ENCODE peak calls at places on chromosomes 11 and 22, in eight cellular contexts. One of them, this sample, is unnamed.

GRCh38 chr11:123052884-123053721 is 8.8 kb downstream of the HSPA8 start:
- DNase-seq in neuronal stem cell: no peak
- DNase-seq in hepatocyte: no peak
- DNase-seq in neural progenitor cell: no peak
- DNase-seq in left ventricle myocardium inferior: no peak
- DNase-seq in upper lobe of right lung: no peak
- DNase-seq in psoas muscle: no peak
- DNase-seq in heart right ventricle: no peak
- DNase-seq in this sample: no peak

GRCh38 chr22:25282671-25283561 is 63.5 kb downstream of the CRYBB2 start:
- DNase-seq in neuronal stem cell: peak; percentile 18
- DNase-seq in hepatocyte: peak; percentile 4
- DNase-seq in neural progenitor cell: peak; percentile 69
- DNase-seq in left ventricle myocardium inferior: no peak
- DNase-seq in upper lobe of right lung: no peak
- DNase-seq in psoas muscle: no peak
- DNase-seq in heart right ventricle: no peak
- DNase-seq in this sample: peak; percentile 29

GRCh38 chr11:3995949-3996554 is 98.5 kb upstream of the RRM1 start:
- DNase-seq in neuronal stem cell: no peak
- DNase-seq in hepatocyte: no peak
- DNase-seq in neural progenitor cell: no peak
- DNase-seq in left ventricle myocardium inferior: no peak
- DNase-seq in upper lobe of right lung: no peak
- DNase-seq in psoas muscle: no peak
- DNase-seq in heart right ventricle: no peak
- DNase-seq in this sample: peak; percentile 48

GRCh38 chr22:49930128-49930527 is 11.7 kb downstream of the CRELD2 start:
- DNase-seq in neuronal stem cell: no peak
- DNase-seq in hepatocyte: no peak
- DNase-seq in neural progenitor cell: no peak
- DNase-seq in left ventricle myocardium inferior: no peak
- DNase-seq in upper lobe of right lung: no peak
- DNase-seq in psoas muscle: no peak
- DNase-seq in heart right ventricle: no peak
- DNase-seq in this sample: no peak

GRCh38 chr11:31449040-31449439 is 60.4 kb downstream of the IMMP1L start:
- DNase-seq in neuronal stem cell: no peak
- DNase-seq in hepatocyte: no peak
- DNase-seq in neural progenitor cell: no peak
- DNase-seq in left ventricle myocardium inferior: no peak
- DNase-seq in upper lobe of right lung: no peak
- DNase-seq in psoas muscle: no peak
- DNase-seq in heart right ventricle: no peak
- DNase-seq in this sample: no peak

GRCh38 chr11:60769811-60770210 is 13.1 kb downstream of the MS4A15 start:
- DNase-seq in neuronal stem cell: no peak
- DNase-seq in hepatocyte: no peak
- DNase-seq in neural progenitor cell: no peak
- DNase-seq in left ventricle myocardium inferior: no peak
- DNase-seq in upper lobe of right lung: peak; percentile 58
- DNase-seq in psoas muscle: no peak
- DNase-seq in heart right ventricle: no peak
- DNase-seq in this sample: no peak

GRCh38 chr11:87473174-87473573 is 435.4 kb downstream of the TMEM135 start:
- DNase-seq in neuronal stem cell: no peak
- DNase-seq in hepatocyte: peak; percentile 23
- DNase-seq in neural progenitor cell: no peak
- DNase-seq in left ventricle myocardium inferior: peak; percentile 15
- DNase-seq in upper lobe of right lung: no peak
- DNase-seq in psoas muscle: no peak
- DNase-seq in heart right ventricle: no peak
- DNase-seq in this sample: no peak

GRCh38 chr11:62665630-62666258 is 632 bp downstream of the CSKMT start:
- DNase-seq in neuronal stem cell: peak; percentile 43
- DNase-seq in hepatocyte: peak; percentile 76
- DNase-seq in neural progenitor cell: peak; percentile 73
- DNase-seq in left ventricle myocardium inferior: no peak
- DNase-seq in upper lobe of right lung: peak; percentile 82
- DNase-seq in psoas muscle: peak; percentile 79
- DNase-seq in heart right ventricle: peak; percentile 51
- DNase-seq in this sample: peak; percentile 79

GRCh38 chr11:9565822-9566560 is 7.5 kb upstream of the WEE1 start:
- DNase-seq in neuronal stem cell: peak; percentile 89
- DNase-seq in hepatocyte: peak; percentile 92
- DNase-seq in neural progenitor cell: peak; percentile 90
- DNase-seq in left ventricle myocardium inferior: no peak
- DNase-seq in upper lobe of right lung: no peak
- DNase-seq in psoas muscle: no peak
- DNase-seq in heart right ventricle: no peak
- DNase-seq in this sample: peak; percentile 100

GRCh38 chr22:44931077-44931540 is 78.7 kb downstream of the PHF21B start:
- DNase-seq in neuronal stem cell: no peak
- DNase-seq in hepatocyte: peak; percentile 19
- DNase-seq in neural progenitor cell: no peak
- DNase-seq in left ventricle myocardium inferior: peak; percentile 81
- DNase-seq in upper lobe of right lung: no peak
- DNase-seq in psoas muscle: peak; percentile 52
- DNase-seq in heart right ventricle: peak; percentile 78
- DNase-seq in this sample: peak; percentile 13

GRCh38 chr11:105144887-105145286 is 5.3 kb upstream of the CARD18 start:
- DNase-seq in neuronal stem cell: no peak
- DNase-seq in hepatocyte: no peak
- DNase-seq in neural progenitor cell: no peak
- DNase-seq in left ventricle myocardium inferior: no peak
- DNase-seq in upper lobe of right lung: no peak
- DNase-seq in psoas muscle: no peak
- DNase-seq in heart right ventricle: no peak
- DNase-seq in this sample: peak; percentile 59

GRCh38 chr11:117814204-117814765 is 10.3 kb downstream of the FXYD2 start:
- DNase-seq in neuronal stem cell: no peak
- DNase-seq in hepatocyte: no peak
- DNase-seq in neural progenitor cell: no peak
- DNase-seq in left ventricle myocardium inferior: no peak
- DNase-seq in upper lobe of right lung: no peak
- DNase-seq in psoas muscle: no peak
- DNase-seq in heart right ventricle: no peak
- DNase-seq in this sample: no peak

GRCh38 chr22:24086310-24086709 is 75.2 kb downstream of the CABIN1 start:
- DNase-seq in neuronal stem cell: no peak
- DNase-seq in hepatocyte: no peak
- DNase-seq in neural progenitor cell: no peak
- DNase-seq in left ventricle myocardium inferior: no peak
- DNase-seq in upper lobe of right lung: peak; percentile 66
- DNase-seq in psoas muscle: no peak
- DNase-seq in heart right ventricle: no peak
- DNase-seq in this sample: no peak

GRCh38 chr11:86292912-86293606 is 9.0 kb upstream of the HIKESHI start:
- DNase-seq in neuronal stem cell: no peak
- DNase-seq in hepatocyte: no peak
- DNase-seq in neural progenitor cell: no peak
- DNase-seq in left ventricle myocardium inferior: no peak
- DNase-seq in upper lobe of right lung: no peak
- DNase-seq in psoas muscle: no peak
- DNase-seq in heart right ventricle: no peak
- DNase-seq in this sample: no peak

GRCh38 chr11:16299884-16300778 is 56.2 kb downstream of the SOX6 start:
- DNase-seq in neuronal stem cell: no peak
- DNase-seq in hepatocyte: no peak
- DNase-seq in neural progenitor cell: no peak
- DNase-seq in left ventricle myocardium inferior: no peak
- DNase-seq in upper lobe of right lung: no peak
- DNase-seq in psoas muscle: no peak
- DNase-seq in heart right ventricle: no peak
- DNase-seq in this sample: peak; percentile 34

GRCh38 chr22:31442768-31443489 is 43.5 kb downstream of the DRG1 start:
- DNase-seq in neuronal stem cell: no peak
- DNase-seq in hepatocyte: no peak
- DNase-seq in neural progenitor cell: peak; percentile 68
- DNase-seq in left ventricle myocardium inferior: no peak
- DNase-seq in upper lobe of right lung: no peak
- DNase-seq in psoas muscle: no peak
- DNase-seq in heart right ventricle: no peak
- DNase-seq in this sample: no peak

GRCh38 chr22:31443516-31443915 is 44.1 kb downstream of the DRG1 start:
- DNase-seq in neuronal stem cell: no peak
- DNase-seq in hepatocyte: no peak
- DNase-seq in neural progenitor cell: no peak
- DNase-seq in left ventricle myocardium inferior: no peak
- DNase-seq in upper lobe of right lung: no peak
- DNase-seq in psoas muscle: no peak
- DNase-seq in heart right ventricle: no peak
- DNase-seq in this sample: no peak

GRCh38 chr22:31439805-31440204 is 40.4 kb downstream of the DRG1 start:
- DNase-seq in neuronal stem cell: no peak
- DNase-seq in hepatocyte: no peak
- DNase-seq in neural progenitor cell: no peak
- DNase-seq in left ventricle myocardium inferior: peak; percentile 68
- DNase-seq in upper lobe of right lung: no peak
- DNase-seq in psoas muscle: no peak
- DNase-seq in heart right ventricle: peak; percentile 64
- DNase-seq in this sample: no peak

GRCh38 chr22:31440681-31441080 is 41.3 kb downstream of the DRG1 start:
- DNase-seq in neuronal stem cell: no peak
- DNase-seq in hepatocyte: no peak
- DNase-seq in neural progenitor cell: no peak
- DNase-seq in left ventricle myocardium inferior: no peak
- DNase-seq in upper lobe of right lung: no peak
- DNase-seq in psoas muscle: no peak
- DNase-seq in heart right ventricle: no peak
- DNase-seq in this sample: no peak

DNA sequence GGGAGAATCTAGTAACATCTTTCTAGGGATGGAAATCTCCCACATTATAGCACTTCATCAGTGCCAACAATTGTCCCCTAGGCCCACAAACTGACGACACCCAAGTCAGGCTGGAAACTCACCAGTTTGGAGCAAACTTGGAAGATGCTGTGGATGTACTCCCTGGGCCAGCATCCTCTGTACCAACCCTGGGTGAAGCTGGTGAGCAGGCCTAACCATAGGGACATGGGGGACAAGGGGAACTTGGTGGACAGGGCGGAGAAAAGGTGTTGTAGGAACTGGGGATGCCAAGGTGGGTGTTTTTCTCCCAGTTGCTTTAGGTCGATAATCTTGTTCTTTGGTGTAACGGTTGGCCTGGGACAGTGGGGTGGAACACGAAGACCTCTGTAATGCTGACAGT is 42.2 kb downstream of the DRG1 start:
- DNase-seq in neuronal stem cell: no peak
- DNase-seq in hepatocyte: no peak
- DNase-seq in neural progenitor cell: no peak
- DNase-seq in left ventricle myocardium inferior: no peak
- DNase-seq in upper lobe of right lung: no peak
- DNase-seq in psoas muscle: no peak
- DNase-seq in heart right ventricle: no peak
- DNase-seq in this sample: no peak
- H3K36me3 ChIP-seq in neuronal stem cell: peaks cover 34% of the 10 kb centered on the region
- H3K36me3 ChIP-seq in hepatocyte: no peaks in the 10 kb centered on the region
- H3K36me3 ChIP-seq in neural progenitor cell: peaks cover under 1% of the 10 kb centered on the region
- H3K36me3 ChIP-seq in left ventricle myocardium inferior: peaks cover 91% of the 10 kb centered on the region
- H3K36me3 ChIP-seq in upper lobe of right lung: peaks cover 96% of the 10 kb centered on the region
- H3K36me3 ChIP-seq in psoas muscle: peaks cover 96% of the 10 kb centered on the region
- H3K36me3 ChIP-seq in heart right ventricle: peaks cover 6% of the 10 kb centered on the region
- H3K36me3 ChIP-seq in this sample: peaks cover 66% of the 10 kb centered on the region

DNA sequence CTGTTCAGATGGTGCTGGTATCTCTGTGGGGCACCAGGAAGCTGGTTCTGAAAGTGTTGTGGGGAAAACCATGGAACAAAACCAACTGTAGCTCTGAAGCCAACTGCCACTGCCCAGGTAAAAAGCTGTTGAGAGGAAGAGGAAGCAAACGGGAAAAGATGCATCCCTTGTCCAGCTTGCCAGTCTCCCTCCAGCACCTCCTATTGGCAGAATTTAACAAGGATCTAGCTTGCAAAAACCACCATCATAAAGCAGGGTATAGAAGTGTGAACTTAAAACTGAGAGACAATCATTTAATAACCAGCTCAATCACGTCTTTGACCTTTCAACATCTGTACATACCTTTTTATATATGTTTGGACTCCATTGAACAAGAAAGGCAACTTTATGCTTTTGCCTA is 4.5 kb downstream of the PATE1 start:
- DNase-seq in neuronal stem cell: no peak
- DNase-seq in hepatocyte: no peak
- DNase-seq in neural progenitor cell: no peak
- DNase-seq in left ventricle myocardium inferior: no peak
- DNase-seq in upper lobe of right lung: no peak
- DNase-seq in psoas muscle: no peak
- DNase-seq in heart right ventricle: no peak
- DNase-seq in this sample: no peak
- H3K27ac ChIP-seq in neuronal stem cell: no peak overlapping the region
- H3K27ac ChIP-seq in hepatocyte: no peak overlapping the region
- H3K27ac ChIP-seq in neural progenitor cell: no peak overlapping the region
- H3K27ac ChIP-seq in left ventricle myocardium inferior: no peak overlapping the region
- H3K27ac ChIP-seq in upper lobe of right lung: no peak overlapping the region
- H3K27ac ChIP-seq in psoas muscle: no peak overlapping the region
- H3K27ac ChIP-seq in heart right ventricle: no peak overlapping the region
- H3K27ac ChIP-seq in this sample: no peak overlapping the region

GRCh38 chr11:11776714-11777113 is 65.1 kb upstream of the USP47 start:
- DNase-seq in neuronal stem cell: no peak
- DNase-seq in hepatocyte: no peak
- DNase-seq in neural progenitor cell: no peak
- DNase-seq in left ventricle myocardium inferior: no peak
- DNase-seq in upper lobe of right lung: no peak
- DNase-seq in psoas muscle: no peak
- DNase-seq in heart right ventricle: no peak
- DNase-seq in this sample: no peak

GRCh38 chr11:11782532-11783110 is 59.2 kb upstream of the USP47 start:
- DNase-seq in neuronal stem cell: no peak
- DNase-seq in hepatocyte: no peak
- DNase-seq in neural progenitor cell: no peak
- DNase-seq in left ventricle myocardium inferior: no peak
- DNase-seq in upper lobe of right lung: no peak
- DNase-seq in psoas muscle: no peak
- DNase-seq in heart right ventricle: no peak
- DNase-seq in this sample: no peak

GRCh38 chr11:11777897-11778296 is 63.9 kb upstream of the USP47 start:
- DNase-seq in neuronal stem cell: no peak
- DNase-seq in hepatocyte: no peak
- DNase-seq in neural progenitor cell: no peak
- DNase-seq in left ventricle myocardium inferior: no peak
- DNase-seq in upper lobe of right lung: no peak
- DNase-seq in psoas muscle: no peak
- DNase-seq in heart right ventricle: no peak
- DNase-seq in this sample: no peak

GRCh38 chr11:11779975-11780374 is 61.8 kb upstream of the USP47 start:
- DNase-seq in neuronal stem cell: no peak
- DNase-seq in hepatocyte: no peak
- DNase-seq in neural progenitor cell: no peak
- DNase-seq in left ventricle myocardium inferior: no peak
- DNase-seq in upper lobe of right lung: no peak
- DNase-seq in psoas muscle: no peak
- DNase-seq in heart right ventricle: no peak
- DNase-seq in this sample: no peak

GRCh38 chr11:11780843-11781242 is 60.9 kb upstream of the USP47 start:
- DNase-seq in neuronal stem cell: no peak
- DNase-seq in hepatocyte: no peak
- DNase-seq in neural progenitor cell: no peak
- DNase-seq in left ventricle myocardium inferior: no peak
- DNase-seq in upper lobe of right lung: no peak
- DNase-seq in psoas muscle: no peak
- DNase-seq in heart right ventricle: no peak
- DNase-seq in this sample: no peak
- H3K27me3 ChIP-seq in neuronal stem cell: no peaks in the 10 kb centered on the region
- H3K27me3 ChIP-seq in hepatocyte: no peaks in the 10 kb centered on the region
- H3K27me3 ChIP-seq in neural progenitor cell: no peaks in the 10 kb centered on the region
- H3K27me3 ChIP-seq in left ventricle myocardium inferior: no peaks in the 10 kb centered on the region
- H3K27me3 ChIP-seq in upper lobe of right lung: no peaks in the 10 kb centered on the region
- H3K27me3 ChIP-seq in psoas muscle: no peaks in the 10 kb centered on the region
- H3K27me3 ChIP-seq in heart right ventricle: peaks cover 5% of the 10 kb centered on the region
- H3K27me3 ChIP-seq in this sample: peaks cover 68% of the 10 kb centered on the region

GRCh38 chr11:1475841-1476240 is 10.7 kb downstream of the MOB2 start:
- DNase-seq in neuronal stem cell: no peak
- DNase-seq in hepatocyte: no peak
- DNase-seq in neural progenitor cell: no peak
- DNase-seq in left ventricle myocardium inferior: peak; percentile 2
- DNase-seq in upper lobe of right lung: peak; percentile 44
- DNase-seq in psoas muscle: no peak
- DNase-seq in heart right ventricle: no peak
- DNase-seq in this sample: no peak
- H3K36me3 ChIP-seq in neuronal stem cell: peaks cover 12% of the 10 kb centered on the region
- H3K36me3 ChIP-seq in hepatocyte: no peaks in the 10 kb centered on the region
- H3K36me3 ChIP-seq in neural progenitor cell: no peaks in the 10 kb centered on the region
- H3K36me3 ChIP-seq in left ventricle myocardium inferior: peaks cover 95% of the 10 kb centered on the region
- H3K36me3 ChIP-seq in upper lobe of right lung: peaks cover 81% of the 10 kb centered on the region
- H3K36me3 ChIP-seq in psoas muscle: peaks cover 97% of the 10 kb centered on the region
- H3K36me3 ChIP-seq in heart right ventricle: peaks cover 2% of the 10 kb centered on the region
- H3K36me3 ChIP-seq in this sample: no peaks in the 10 kb centered on the region